ENCODE peak calls at places on chromosome 11, in five cellular contexts. Y, H, E, O and L are unnamed samples.

GRCh38 chr11:43517518-43517917 is 158.8 kb downstream of the TTC17 start:
- DNase-seq in O (peak), Y (no peak), E (no peak), H (no peak), L (no peak)

GRCh38 chr11:46902694-46903093 is 15.7 kb downstream of the LRP4 start:
- DNase-seq in O (no peak), E (no peak), H (no peak), Y (no peak), L (no peak)

GRCh38 chr11:119878990-119879389 is 150.0 kb upstream of the NECTIN1 start:
- DNase-seq in H (no peak), E (no peak), Y (no peak), O (no peak), L (no peak)

GRCh38 chr11:37946155-37946766 is 1348.2 kb upstream of the RAG2 start:
- DNase-seq in H (no peak), E (peak), O (peak), Y (no peak), L (peak)

GRCh38 chr11:19365743-19366410 is 125.1 kb upstream of the E2F8 start:
- DNase-seq in E (no peak), O (no peak), Y (no peak), H (no peak), L (no peak)

GRCh38 chr11:111733655-111734088 is 32.5 kb downstream of the PPP2R1B start:
- DNase-seq in O (no peak), E (no peak), H (peak), Y (no peak), L (no peak)

GRCh38 chr11:65504671-65505433 is 6.0 kb downstream of the MALAT1 start:
- DNase-seq in E (no peak), O (peak), H (no peak), Y (no peak), L (peak)

GRCh38 chr11:20156280-20156875 is 3.9 kb downstream of the DBX1 start:
- DNase-seq in H (no peak), Y (no peak), O (no peak), E (peak), L (peak)

GRCh38 chr11:111934301-111934700 is 2.8 kb upstream of the DIXDC1 start:
- DNase-seq in E (no peak), H (no peak), O (no peak), Y (no peak), L (no peak)

GRCh38 chr11:128905345-128906184 is 14.4 kb downstream of the KCNJ5 start:
- DNase-seq in H (no peak), Y (no peak), O (no peak), E (peak), L (peak)

GRCh38 chr11:68843703-68844312 is 2.1 kb upstream of the CPT1A start:
- DNase-seq in O (no peak), Y (no peak), E (peak), H (peak), L (peak)

GRCh38 chr11:96447711-96448110 is 57.9 kb downstream of the JRKL start:
- DNase-seq in Y (no peak), O (no peak), E (no peak), H (no peak), L (no peak)

GRCh38 chr11:65059959-65060824 is 1.8 kb upstream of the NAALADL1 start:
- DNase-seq in H (no peak), Y (no peak), O (no peak), E (no peak), L (no peak)

GRCh38 chr11:105298630-105299029 is 159.1 kb upstream of the CARD18 start:
- DNase-seq in E (no peak), H (no peak), O (peak), Y (no peak), L (no peak)

GRCh38 chr11:102244681-102245409 is 72.4 kb upstream of the BIRC3 start:
- DNase-seq in Y (no peak), O (peak), H (no peak), E (no peak), L (no peak)

GRCh38 chr11:44789466-44789865 is 62.7 kb downstream of the TSPAN18 start:
- DNase-seq in O (no peak), E (no peak), Y (no peak), H (no peak), L (no peak)